ENCODE peak calls at places on chromosomes 3 and 15, in four cellular contexts. One of them, this sample, is unnamed.
A peak's percentile ranks its signal among the peaks of the same experiment; 100 is the strongest.

GRCh38 chr3:172201990-172202318 is 162.6 kb downstream of the FNDC3B start:
- DNase-seq in fibroblast of lung: peak; percentile 98
- DNase-seq in GM23338: no peak
- DNase-seq in ovary: no peak
- DNase-seq in this sample: no peak

GRCh38 chr3:38711321-38711720 is 61.8 kb upstream of the SCN5A start:
- DNase-seq in fibroblast of lung: no peak
- DNase-seq in GM23338: no peak
- DNase-seq in ovary: no peak
- DNase-seq in this sample: no peak

GRCh38 chr15:50100484-50100883 is 18.5 kb downstream of the ATP8B4 start:
- DNase-seq in fibroblast of lung: no peak
- DNase-seq in GM23338: no peak
- DNase-seq in ovary: no peak
- DNase-seq in this sample: no peak

GRCh38 chr15:31752363-31752762 is 278.0 kb upstream of the CHRNA7 start:
- DNase-seq in fibroblast of lung: peak; percentile 40
- DNase-seq in GM23338: no peak
- DNase-seq in ovary: no peak
- DNase-seq in this sample: no peak

GRCh38 chr3:139537325-139537724 is 2.2 kb downstream of the RBP1 start:
- DNase-seq in fibroblast of lung: no peak
- DNase-seq in GM23338: no peak
- DNase-seq in ovary: no peak
- DNase-seq in this sample: no peak

GRCh38 chr3:52385157-52385556 is 59.7 kb downstream of the SEMA3G start:
- DNase-seq in fibroblast of lung: peak; percentile 30
- DNase-seq in GM23338: peak; percentile 96
- DNase-seq in ovary: no peak
- DNase-seq in this sample: peak; percentile 96

GRCh38 chr15:64182859-64183258 is 20.0 kb upstream of the PPIB start:
- DNase-seq in fibroblast of lung: no peak
- DNase-seq in GM23338: no peak
- DNase-seq in ovary: no peak
- DNase-seq in this sample: no peak

GRCh38 chr3:10845839-10846656 is 30.0 kb downstream of the SLC6A11 start:
- DNase-seq in fibroblast of lung: no peak
- DNase-seq in GM23338: no peak
- DNase-seq in ovary: no peak
- DNase-seq in this sample: no peak

GRCh38 chr15:28948036-28948435 is 62.3 kb downstream of the APBA2 start:
- DNase-seq in fibroblast of lung: no peak
- DNase-seq in GM23338: no peak
- DNase-seq in ovary: no peak
- DNase-seq in this sample: peak; percentile 19

GRCh38 chr15:69668963-69669362 is 216.3 kb downstream of the RPLP1 start:
- DNase-seq in fibroblast of lung: no peak
- DNase-seq in GM23338: no peak
- DNase-seq in ovary: no peak
- DNase-seq in this sample: no peak

GRCh38 chr3:170714151-170714550 is 128.3 kb upstream of the SLC7A14 start:
- DNase-seq in fibroblast of lung: peak; percentile 53
- DNase-seq in GM23338: no peak
- DNase-seq in ovary: no peak
- DNase-seq in this sample: no peak

GRCh38 chr3:9698293-9698692 is 5.3 kb upstream of the CPNE9 start:
- DNase-seq in fibroblast of lung: no peak
- DNase-seq in GM23338: no peak
- DNase-seq in ovary: no peak
- DNase-seq in this sample: no peak

GRCh38 chr3:31980530-31981205 is 394 bp downstream of the OSBPL10 start:
- DNase-seq in fibroblast of lung: peak; percentile 39
- DNase-seq in GM23338: peak; percentile 81
- DNase-seq in ovary: peak; percentile 72
- DNase-seq in this sample: peak; percentile 92

GRCh38 chr3:129560931-129561594 is 18.1 kb downstream of the H1-8 start:
- DNase-seq in fibroblast of lung: peak; percentile 93
- DNase-seq in GM23338: no peak
- DNase-seq in ovary: peak; percentile 91
- DNase-seq in this sample: no peak

GRCh38 chr3:46538803-46539442 is 27.2 kb downstream of the LRRC2 start:
- DNase-seq in fibroblast of lung: peak; percentile 77
- DNase-seq in GM23338: no peak
- DNase-seq in ovary: no peak
- DNase-seq in this sample: no peak

GRCh38 chr3:8885806-8886205 is 77.5 kb downstream of the RAD18 start:
- DNase-seq in fibroblast of lung: peak; percentile 42
- DNase-seq in GM23338: no peak
- DNase-seq in ovary: no peak
- DNase-seq in this sample: no peak

GRCh38 chr3:59289836-59290235 is 240.0 kb upstream of the CFAP20DC start:
- DNase-seq in fibroblast of lung: no peak
- DNase-seq in GM23338: no peak
- DNase-seq in ovary: no peak
- DNase-seq in this sample: no peak

GRCh38 chr3:104596551-104596950 is 770.2 kb upstream of the ALCAM start:
- DNase-seq in fibroblast of lung: peak; percentile 68
- DNase-seq in GM23338: peak; percentile 81
- DNase-seq in ovary: no peak
- DNase-seq in this sample: peak; percentile 51

GRCh38 chr15:85402195-85402921 is 22.0 kb downstream of the AKAP13 start:
- DNase-seq in fibroblast of lung: peak; percentile 72
- DNase-seq in GM23338: no peak
- DNase-seq in ovary: no peak
- DNase-seq in this sample: no peak

GRCh38 chr15:25397110-25397509 is 41.7 kb downstream of the UBE3A start:
- DNase-seq in fibroblast of lung: no peak
- DNase-seq in GM23338: no peak
- DNase-seq in ovary: no peak
- DNase-seq in this sample: no peak

GRCh38 chr3:141408596-141408995 is 40.3 kb downstream of the ZBTB38 start:
- DNase-seq in fibroblast of lung: no peak
- DNase-seq in GM23338: no peak
- DNase-seq in ovary: no peak
- DNase-seq in this sample: no peak

GRCh38 chr3:141412087-141412935 is 44.0 kb downstream of the ZBTB38 start:
- DNase-seq in fibroblast of lung: peak; percentile 95
- DNase-seq in GM23338: peak; percentile 56
- DNase-seq in ovary: peak; percentile 62
- DNase-seq in this sample: no peak

GRCh38 chr3:141410861-141411771 is 42.8 kb downstream of the ZBTB38 start:
- DNase-seq in fibroblast of lung: peak; percentile 56
- DNase-seq in GM23338: no peak
- DNase-seq in ovary: no peak
- DNase-seq in this sample: no peak

GRCh38 chr3:141412936-141413354 is 44.6 kb downstream of the ZBTB38 start:
- DNase-seq in fibroblast of lung: peak; percentile 94
- DNase-seq in GM23338: no peak
- DNase-seq in ovary: peak; percentile 91
- DNase-seq in this sample: no peak

DNA sequence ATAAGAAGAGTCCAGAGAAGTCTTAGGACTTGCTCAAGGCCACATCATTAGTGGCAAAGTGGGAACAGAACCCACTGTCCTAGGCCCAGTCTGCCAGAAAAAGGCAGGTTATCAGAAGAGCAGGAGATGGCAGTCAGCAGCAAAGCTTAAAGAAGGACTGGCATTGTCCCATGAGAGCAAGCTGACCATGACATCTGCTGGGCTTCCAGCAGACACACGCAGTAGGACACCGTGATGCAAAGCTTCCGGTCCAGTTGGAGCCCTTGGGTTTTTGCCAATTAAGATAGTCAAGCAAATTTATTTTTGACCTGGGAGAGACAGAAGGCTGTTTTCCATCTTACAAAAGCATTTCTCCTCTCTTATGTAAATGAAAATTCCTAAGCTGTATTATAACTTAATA is 42.1 kb downstream of the ZBTB38 start:
- DNase-seq in fibroblast of lung: peak; percentile 78
- DNase-seq in GM23338: no peak
- DNase-seq in ovary: no peak
- DNase-seq in this sample: peak; percentile 52
- H3K4me3 ChIP-seq in fibroblast of lung: no peak overlapping the region
- H3K4me3 ChIP-seq in GM23338: no peak overlapping the region
- H3K4me3 ChIP-seq in ovary: no peak overlapping the region
- H3K4me3 ChIP-seq in this sample: peak overlapping the region; percentile 0

GRCh38 chr15:43886558-43886957 is 59.8 kb downstream of the WDR76 start:
- DNase-seq in fibroblast of lung: no peak
- DNase-seq in GM23338: no peak
- DNase-seq in ovary: no peak
- DNase-seq in this sample: no peak
- H3K36me3 ChIP-seq in fibroblast of lung: peaks cover 3% of the 10 kb centered on the region
- H3K36me3 ChIP-seq in GM23338: no peaks in the 10 kb centered on the region
- H3K36me3 ChIP-seq in ovary: no peaks in the 10 kb centered on the region
- H3K36me3 ChIP-seq in this sample: no peaks in the 10 kb centered on the region

GRCh38 chr3:143256416-143256815 is 136.8 kb downstream of the CHST2 start:
- DNase-seq in fibroblast of lung: no peak
- DNase-seq in GM23338: no peak
- DNase-seq in ovary: no peak
- DNase-seq in this sample: no peak
- H3K27ac ChIP-seq in fibroblast of lung: no peak overlapping the region
- H3K27ac ChIP-seq in GM23338: no peak overlapping the region
- H3K27ac ChIP-seq in ovary: no peak overlapping the region
- H3K27ac ChIP-seq in this sample: no peak overlapping the region

GRCh38 chr3:35665390-35666055 is 26.2 kb downstream of the ARPP21 start:
- DNase-seq in fibroblast of lung: no peak
- DNase-seq in GM23338: no peak
- DNase-seq in ovary: no peak
- DNase-seq in this sample: no peak

GRCh38 chr3:35666893-35667292 is 27.6 kb downstream of the ARPP21 start:
- DNase-seq in fibroblast of lung: no peak
- DNase-seq in GM23338: no peak
- DNase-seq in ovary: no peak
- DNase-seq in this sample: no peak

GRCh38 chr3:35659808-35660207 is 20.5 kb downstream of the ARPP21 start:
- DNase-seq in fibroblast of lung: no peak
- DNase-seq in GM23338: peak; percentile 26
- DNase-seq in ovary: no peak
- DNase-seq in this sample: peak; percentile 51

GRCh38 chr3:35663471-35663870 is 24.1 kb downstream of the ARPP21 start:
- DNase-seq in fibroblast of lung: no peak
- DNase-seq in GM23338: peak; percentile 5
- DNase-seq in ovary: no peak
- DNase-seq in this sample: no peak

DNA sequence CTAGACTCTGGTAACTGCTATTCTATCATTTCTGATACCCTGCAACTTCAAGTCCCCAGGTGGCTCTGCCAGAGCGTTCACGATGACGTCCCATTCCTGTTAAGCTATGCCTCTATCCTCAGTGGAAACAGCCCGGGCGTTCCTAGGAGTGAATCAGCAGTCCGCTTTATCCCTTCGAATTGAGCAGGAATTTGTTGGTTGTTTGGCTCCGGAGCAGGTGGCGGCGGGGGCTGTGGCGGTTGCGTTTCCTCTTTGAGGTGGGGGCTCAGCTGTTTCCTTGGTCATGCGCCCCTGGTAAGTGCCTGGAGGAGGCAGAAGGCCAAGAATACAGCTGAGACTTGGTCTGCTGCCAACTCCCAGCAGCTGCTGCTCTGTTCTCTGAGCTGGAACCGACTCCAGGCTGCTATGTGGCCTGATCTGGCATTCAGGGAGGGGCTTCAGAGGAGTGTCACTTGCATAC is 25.2 kb downstream of the ARPP21 start:
- DNase-seq in fibroblast of lung: peak; percentile 45
- DNase-seq in GM23338: peak; percentile 52
- DNase-seq in ovary: peak; percentile 39
- DNase-seq in this sample: peak; percentile 68
- H3K4me3 ChIP-seq in fibroblast of lung: no peak overlapping the region
- H3K4me3 ChIP-seq in GM23338: no peak overlapping the region
- H3K4me3 ChIP-seq in ovary: no peak overlapping the region
- H3K4me3 ChIP-seq in this sample: no peak overlapping the region

GRCh38 chr15:59360896-59361295 is 11.8 kb downstream of the MYO1E start:
- DNase-seq in fibroblast of lung: peak; percentile 66
- DNase-seq in GM23338: no peak
- DNase-seq in ovary: no peak
- DNase-seq in this sample: no peak
- H3K36me3 ChIP-seq in fibroblast of lung: no peaks in the 10 kb centered on the region
- H3K36me3 ChIP-seq in GM23338: no peaks in the 10 kb centered on the region
- H3K36me3 ChIP-seq in ovary: no peaks in the 10 kb centered on the region
- H3K36me3 ChIP-seq in this sample: no peaks in the 10 kb centered on the region

GRCh38 chr3:194061421-194062029 is 74.4 kb upstream of the HES1 start:
- DNase-seq in fibroblast of lung: no peak
- DNase-seq in GM23338: no peak
- DNase-seq in ovary: no peak
- DNase-seq in this sample: no peak

GRCh38 chr3:194065119-194065392 is 70.9 kb upstream of the HES1 start:
- DNase-seq in fibroblast of lung: no peak
- DNase-seq in GM23338: no peak
- DNase-seq in ovary: no peak
- DNase-seq in this sample: no peak

GRCh38 chr3:194064380-194065118 is 71.4 kb upstream of the HES1 start:
- DNase-seq in fibroblast of lung: no peak
- DNase-seq in GM23338: no peak
- DNase-seq in ovary: no peak
- DNase-seq in this sample: no peak

GRCh38 chr3:194058189-194058571 is 77.8 kb upstream of the HES1 start:
- DNase-seq in fibroblast of lung: peak; percentile 36
- DNase-seq in GM23338: peak; percentile 92
- DNase-seq in ovary: peak; percentile 72
- DNase-seq in this sample: peak; percentile 94

DNA sequence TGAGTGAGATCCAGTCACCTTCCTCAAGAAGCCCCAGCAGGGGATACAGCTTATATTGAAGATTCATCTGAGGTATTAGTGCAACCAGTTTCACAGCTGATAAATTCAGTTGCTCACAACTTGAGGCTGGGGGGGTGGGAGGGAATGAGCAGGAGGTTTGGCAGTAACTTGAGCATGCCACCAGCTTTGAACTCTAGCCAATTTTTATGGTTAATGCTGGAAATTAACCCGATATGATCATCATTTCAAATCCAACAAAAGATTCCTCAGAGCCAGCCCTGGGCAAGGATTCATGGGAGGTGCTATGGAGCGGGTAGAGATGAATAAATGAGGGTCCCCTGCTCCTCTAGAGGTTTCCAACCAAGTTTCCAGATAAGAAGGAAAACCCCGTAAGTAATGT is 73.1 kb upstream of the HES1 start:
- DNase-seq in fibroblast of lung: no peak
- DNase-seq in GM23338: no peak
- DNase-seq in ovary: no peak
- DNase-seq in this sample: no peak
- H3K27ac ChIP-seq in fibroblast of lung: no peak overlapping the region
- H3K27ac ChIP-seq in GM23338: no peak overlapping the region
- H3K27ac ChIP-seq in ovary: no peak overlapping the region
- H3K27ac ChIP-seq in this sample: no peak overlapping the region